ENCODE peak calls at places on chromosomes 4 and X, in six cellular contexts. I is psoas muscle; H is CD8-positive, alpha-beta T cell; Z is HCT116; R is colonic mucosa; S is effector memory CD4-positive, alpha-beta T cell. Y is an unnamed sample.

GRCh38 chr4:114378306-114378903 is 220.2 kb upstream of the UGT8 start:
- DNase-seq in Z (no peak), R (no peak), S (no peak), I (no peak), H (no peak), Y (no peak)

GRCh38 chrX:118823263-118824172 is at the start of gene ZCCHC12:
- DNase-seq in Z (peak; percentile 27), H (peak; percentile 12), R (no peak), I (peak; percentile 47), S (peak; percentile 3), Y (peak; percentile 9)

GRCh38 chr4:2007804-2008670 is 737 bp downstream of the NELFA start:
- DNase-seq in R (no peak), H (no peak), I (no peak), S (no peak), Z (no peak), Y (no peak)

GRCh38 chrX:141468940-141469339 is 115.6 kb downstream of the SPANXA1 start:
- DNase-seq in Z (no peak), I (no peak), H (no peak), R (no peak), S (no peak), Y (no peak)

GRCh38 chr4:70559216-70559830 is 32.7 kb upstream of the AMBN start:
- DNase-seq in Z (peak; percentile 35), I (peak; percentile 16), S (no peak), H (peak; percentile 5), R (peak; percentile 34), Y (no peak)

GRCh38 chr4:178215309-178215708 is 773.1 kb upstream of the AGA start:
- DNase-seq in S (no peak), Z (no peak), H (no peak), I (no peak), R (no peak), Y (no peak)

GRCh38 chrX:54920610-54921426 is at the start of gene TRO:
- DNase-seq in S (no peak), R (no peak), Z (no peak), I (no peak), H (peak; percentile 0), Y (no peak)

GRCh38 chr4:168521736-168522135 is 24.9 kb downstream of the PALLD start:
- DNase-seq in S (no peak), H (no peak), R (no peak), Z (no peak), I (no peak), Y (no peak)

GRCh38 chrX:24371391-24371972 is 11.0 kb downstream of the SUPT20HL1 start:
- DNase-seq in Z (peak; percentile 44), H (peak; percentile 31), S (peak; percentile 26), I (peak; percentile 31), R (peak; percentile 70), Y (peak; percentile 20)

GRCh38 chr4:3769642-3770184 is 3.5 kb downstream of the ADRA2C start:
- DNase-seq in I (no peak), Z (no peak), R (no peak), H (no peak), S (no peak), Y (no peak)

GRCh38 chr4:105088110-105088879 is 58.4 kb upstream of the TET2 start:
- DNase-seq in I (no peak), S (no peak), Z (no peak), R (peak; percentile 26), H (no peak), Y (no peak)

GRCh38 chr4:4859010-4859798 is at the start of gene MSX1:
- DNase-seq in I (peak; percentile 89), R (peak; percentile 85), H (no peak), S (no peak), Z (peak; percentile 60), Y (peak; percentile 25)

GRCh38 chr4:44145868-44146267 is 302.7 kb downstream of the KCTD8 start:
- DNase-seq in H (no peak), I (no peak), Z (no peak), R (no peak), S (no peak), Y (no peak)

GRCh38 chr4:24174622-24175021 is 284.8 kb upstream of the PPARGC1A start:
- DNase-seq in S (no peak), Z (no peak), I (no peak), H (no peak), R (no peak), Y (no peak)

GRCh38 chr4:51850294-51850693 is 7.3 kb downstream of the DCUN1D4 start:
- DNase-seq in H (no peak), S (no peak), Z (no peak), I (no peak), R (no peak), Y (no peak)

GRCh38 chr4:136706942-136707341 is 825.4 kb downstream of the PCDH18 start:
- DNase-seq in Z (no peak), S (no peak), R (no peak), I (no peak), H (no peak), Y (no peak)

GRCh38 chr4:19514276-19515070 is 737.2 kb upstream of the SLIT2 start:
- DNase-seq in I (no peak), S (no peak), Z (no peak), H (no peak), R (no peak), Y (no peak)

GRCh38 chr4:19508442-19508841 is 743.3 kb upstream of the SLIT2 start:
- DNase-seq in H (no peak), Z (no peak), S (no peak), I (no peak), R (no peak), Y (no peak)

GRCh38 chr4:19512086-19512485 is 739.6 kb upstream of the SLIT2 start:
- DNase-seq in S (no peak), H (no peak), I (no peak), Z (no peak), R (no peak), Y (no peak)
- H3K9me3 ChIP-seq in S (no peaks in the 10 kb centered on the region), H (no peaks in the 10 kb centered on the region), I (no peaks in the 10 kb centered on the region), Z (no peaks in the 10 kb centered on the region), R (no peaks in the 10 kb centered on the region), Y (no peaks in the 10 kb centered on the region)

DNA sequence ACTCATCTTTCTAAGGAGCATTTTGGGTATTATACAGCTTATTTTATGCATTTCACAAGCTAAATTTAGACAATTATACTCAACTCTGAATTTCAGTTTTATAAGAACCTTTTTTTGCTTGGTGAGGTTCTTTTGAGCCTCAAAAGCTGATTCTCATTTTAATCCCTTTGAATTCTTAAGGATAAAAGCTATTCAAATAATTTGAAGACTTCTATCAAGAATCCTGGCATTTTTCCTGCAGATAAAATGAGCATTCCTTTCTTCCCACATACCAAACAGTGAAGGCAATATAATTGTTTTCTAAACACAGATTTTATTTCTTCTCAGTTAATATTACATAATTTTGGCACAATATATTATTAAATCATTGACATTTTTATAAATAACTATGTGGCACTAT is 118.4 kb upstream of the GPM6A start:
- DNase-seq in H (no peak), S (no peak), I (no peak), R (no peak), Z (no peak), Y (no peak)
- H3K9me3 ChIP-seq in H (no peaks in the 10 kb centered on the region), S (no peaks in the 10 kb centered on the region), I (no peaks in the 10 kb centered on the region), R (no peaks in the 10 kb centered on the region), Z (no peaks in the 10 kb centered on the region), Y (no peaks in the 10 kb centered on the region)

GRCh38 chr4:10296730-10297129 is 160.5 kb downstream of the ZNF518B start:
- DNase-seq in I (no peak), R (no peak), Z (no peak), H (no peak), S (no peak), Y (no peak)

GRCh38 chr4:10298681-10299080 is 158.5 kb downstream of the ZNF518B start:
- DNase-seq in I (no peak), H (no peak), R (no peak), Z (no peak), S (no peak), Y (no peak)

GRCh38 chr4:10303291-10303690 is 153.9 kb downstream of the ZNF518B start:
- DNase-seq in R (no peak), Z (no peak), H (no peak), S (no peak), I (no peak), Y (no peak)

GRCh38 chr4:10302096-10302495 is 155.1 kb downstream of the ZNF518B start:
- DNase-seq in Z (no peak), I (no peak), H (no peak), S (no peak), R (no peak), Y (no peak)

DNA sequence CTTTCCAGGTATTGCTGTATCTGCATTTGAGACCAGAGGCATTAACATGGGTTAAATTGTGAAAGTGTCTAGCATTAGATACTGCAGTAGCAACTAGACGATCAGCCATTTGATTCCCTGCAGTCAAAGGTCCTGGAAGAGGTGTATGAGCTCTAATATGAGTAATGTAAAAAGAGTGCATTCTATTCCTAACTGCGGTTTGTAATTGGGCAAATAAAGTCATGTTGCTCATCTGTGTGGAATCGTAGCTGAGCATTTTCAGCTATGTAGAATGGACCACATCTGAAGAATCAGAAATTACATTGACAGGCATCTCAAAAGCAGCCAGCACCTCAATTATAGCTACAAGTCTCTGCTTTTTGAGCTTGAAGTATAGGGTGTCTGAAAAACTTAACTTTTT is 157.6 kb downstream of the ZNF518B start:
- DNase-seq in I (no peak), Z (no peak), H (no peak), R (no peak), S (no peak), Y (no peak)
- H3K9me3 ChIP-seq in I (no peaks in the 10 kb centered on the region), Z (no peaks in the 10 kb centered on the region), H (no peaks in the 10 kb centered on the region), R (no peaks in the 10 kb centered on the region), S (no peaks in the 10 kb centered on the region), Y (no peaks in the 10 kb centered on the region)

DNA sequence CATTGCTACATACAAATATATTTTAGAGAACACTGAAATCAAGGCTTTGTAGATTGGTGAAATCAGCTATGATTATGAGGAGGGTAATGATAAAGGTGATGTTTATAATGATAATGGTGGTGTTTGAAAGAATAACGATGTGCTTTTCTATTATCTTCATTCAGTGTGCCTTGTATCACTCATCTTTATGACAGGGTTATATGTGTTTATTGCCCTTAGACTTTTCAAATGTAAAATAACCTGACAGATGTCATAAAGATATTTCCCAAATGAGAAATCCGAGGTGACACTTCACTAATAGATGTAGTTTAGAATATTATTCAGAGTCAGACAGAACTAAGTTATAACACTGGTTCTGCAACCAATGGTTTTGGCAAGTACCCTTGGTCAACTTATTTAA is 323.0 kb upstream of the SPANXN4 start:
- DNase-seq in R (no peak), S (no peak), I (no peak), Z (no peak), H (no peak), Y (no peak)
- H3K9me3 ChIP-seq in R (no peaks in the 10 kb centered on the region), S (no peaks in the 10 kb centered on the region), I (no peaks in the 10 kb centered on the region), Z (no peaks in the 10 kb centered on the region), H (no peaks in the 10 kb centered on the region), Y (no peaks in the 10 kb centered on the region)

GRCh38 chr4:40645576-40645975 is 15.9 kb upstream of the RBM47 start:
- DNase-seq in R (no peak), I (no peak), Z (no peak), H (no peak), S (no peak), Y (no peak)
- H3K9me3 ChIP-seq in R (no peaks in the 10 kb centered on the region), I (no peaks in the 10 kb centered on the region), Z (no peaks in the 10 kb centered on the region), H (no peaks in the 10 kb centered on the region), S (no peaks in the 10 kb centered on the region), Y (no peaks in the 10 kb centered on the region)